ENCODE peak calls at places on chromosomes 5 and 9, in six cellular contexts. O, H, Q, M, F and A are unnamed samples.

GRCh38 chr5:115703514-115703913 is 77.7 kb upstream of the TMED7 start:
- DNase-seq in Q (no peak), M (no peak), H (no peak), F (no peak), O (no peak), A (no peak)

GRCh38 chr9:75754090-75754489 is 136.4 kb upstream of the PCSK5 start:
- DNase-seq in M (no peak), Q (no peak), F (no peak), O (no peak), H (no peak), A (no peak)

GRCh38 chr5:133974142-133974541 is 5.7 kb upstream of the C5orf15 start:
- DNase-seq in M (no peak), Q (no peak), H (no peak), O (no peak), F (no peak), A (no peak)

GRCh38 chr9:130444565-130445221 is at the start of gene ASS1:
- DNase-seq in F (peak; percentile 81), M (no peak), H (no peak), O (no peak), Q (peak; percentile 73), A (no peak)

GRCh38 chr5:135458356-135458755 is 6.2 kb upstream of the TIFAB start:
- DNase-seq in H (no peak), O (no peak), F (no peak), M (no peak), Q (no peak), A (no peak)

GRCh38 chr5:40552981-40553380 is 126.7 kb upstream of the PTGER4 start:
- DNase-seq in Q (no peak), M (no peak), H (no peak), F (no peak), O (no peak), A (no peak)

GRCh38 chr5:104751969-104752368 is 1189.4 kb upstream of the NUDT12 start:
- DNase-seq in Q (no peak), F (no peak), H (no peak), M (no peak), O (no peak), A (no peak)

GRCh38 chr9:107675476-107676264 is 186.1 kb upstream of the KLF4 start:
- DNase-seq in M (no peak), Q (no peak), O (no peak), H (no peak), F (no peak), A (no peak)

GRCh38 chr9:109907400-109907799 is 127.4 kb downstream of the PALM2AKAP2 start:
- DNase-seq in M (no peak), F (no peak), O (no peak), Q (no peak), H (no peak), A (no peak)

GRCh38 chr5:10232386-10232785 is 17.3 kb downstream of the ATPSCKMT start:
- DNase-seq in F (no peak), O (no peak), M (no peak), H (no peak), Q (no peak), A (no peak)

GRCh38 chr9:125787715-125788114 is 40.5 kb downstream of the PBX3 start:
- DNase-seq in M (no peak), Q (no peak), O (no peak), H (no peak), F (no peak), A (no peak)

GRCh38 chr9:99023831-99024230 is 80.1 kb downstream of the COL15A1 start:
- DNase-seq in Q (peak; percentile 38), O (no peak), F (no peak), M (no peak), H (no peak), A (no peak)

GRCh38 chr5:83388608-83389007 is 82.9 kb upstream of the VCAN start:
- DNase-seq in H (peak; percentile 35), O (no peak), M (no peak), F (no peak), Q (no peak), A (no peak)

GRCh38 chr5:35061216-35061615 is 13.5 kb upstream of the AGXT2 start:
- DNase-seq in M (no peak), O (peak; percentile 46), Q (no peak), F (no peak), H (no peak), A (peak; percentile 30)

GRCh38 chr5:891837-892389 is 688 bp downstream of the BRD9 start:
- DNase-seq in M (no peak), F (peak; percentile 28), Q (no peak), H (no peak), O (peak; percentile 18), A (no peak)

GRCh38 chr5:148708854-148709253 is 54.5 kb upstream of the HTR4 start:
- DNase-seq in O (no peak), M (no peak), H (no peak), Q (no peak), F (no peak), A (no peak)

GRCh38 chr5:138454121-138454520 is 11.2 kb upstream of the EGR1 start:
- DNase-seq in Q (no peak), M (no peak), O (no peak), H (no peak), F (no peak), A (no peak)

GRCh38 chr5:142151436-142152382 is 43.1 kb downstream of the NDFIP1 start:
- DNase-seq in H (peak; percentile 33), O (peak; percentile 63), Q (no peak), F (peak; percentile 58), M (peak; percentile 50), A (peak; percentile 66)

DNA sequence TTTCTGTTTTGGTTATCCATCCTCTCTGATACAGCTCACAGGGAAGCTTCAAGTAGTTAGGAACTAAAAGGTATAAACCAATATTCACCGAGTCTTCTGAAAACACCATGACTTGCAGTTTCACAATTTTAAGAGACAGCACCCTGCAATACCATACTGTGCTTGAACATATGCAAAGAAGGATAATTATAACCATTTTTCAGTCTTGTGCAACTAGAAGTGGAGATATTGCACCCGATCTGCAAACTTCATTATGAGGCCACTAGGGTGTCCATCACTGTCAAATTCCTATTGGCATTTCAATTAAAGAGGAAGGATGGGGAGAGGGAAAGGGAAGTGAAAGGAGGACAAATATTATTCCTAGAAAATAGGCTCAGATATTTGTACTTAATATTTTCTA is 32.4 kb upstream of the CEP120 start:
- DNase-seq in F (no peak), O (no peak), M (no peak), Q (no peak), H (no peak), A (no peak)
- TF ChIP-seq CTCF in F (no peak), O (no peak), M (no peak), Q (no peak), H (no peak), A (no peak)

GRCh38 chr5:123117989-123118388 is 28.9 kb downstream of the PRDM6 start:
- DNase-seq in M (no peak), Q (no peak), O (no peak), F (no peak), H (no peak), A (no peak)

GRCh38 chr5:123116757-123117156 is 27.7 kb downstream of the PRDM6 start:
- DNase-seq in O (no peak), H (no peak), Q (no peak), M (no peak), F (no peak), A (peak; percentile 8)

GRCh38 chr5:123122273-123122672 is 33.2 kb downstream of the PRDM6 start:
- DNase-seq in F (no peak), O (no peak), Q (no peak), H (no peak), M (no peak), A (no peak)

GRCh38 chr5:123119334-123119986 is 30.4 kb downstream of the PRDM6 start:
- DNase-seq in Q (peak; percentile 39), F (peak; percentile 42), M (peak; percentile 13), O (no peak), H (peak; percentile 66), A (peak; percentile 28)

GRCh38 chr5:123120197-123120596 is 31.2 kb downstream of the PRDM6 start:
- DNase-seq in Q (no peak), M (no peak), F (no peak), H (no peak), O (no peak), A (no peak)
- TF ChIP-seq CTCF in Q (no peak), M (peak; percentile 31), F (peak; percentile 29), H (no peak), O (peak; percentile 25), A (peak; percentile 54)

DNA sequence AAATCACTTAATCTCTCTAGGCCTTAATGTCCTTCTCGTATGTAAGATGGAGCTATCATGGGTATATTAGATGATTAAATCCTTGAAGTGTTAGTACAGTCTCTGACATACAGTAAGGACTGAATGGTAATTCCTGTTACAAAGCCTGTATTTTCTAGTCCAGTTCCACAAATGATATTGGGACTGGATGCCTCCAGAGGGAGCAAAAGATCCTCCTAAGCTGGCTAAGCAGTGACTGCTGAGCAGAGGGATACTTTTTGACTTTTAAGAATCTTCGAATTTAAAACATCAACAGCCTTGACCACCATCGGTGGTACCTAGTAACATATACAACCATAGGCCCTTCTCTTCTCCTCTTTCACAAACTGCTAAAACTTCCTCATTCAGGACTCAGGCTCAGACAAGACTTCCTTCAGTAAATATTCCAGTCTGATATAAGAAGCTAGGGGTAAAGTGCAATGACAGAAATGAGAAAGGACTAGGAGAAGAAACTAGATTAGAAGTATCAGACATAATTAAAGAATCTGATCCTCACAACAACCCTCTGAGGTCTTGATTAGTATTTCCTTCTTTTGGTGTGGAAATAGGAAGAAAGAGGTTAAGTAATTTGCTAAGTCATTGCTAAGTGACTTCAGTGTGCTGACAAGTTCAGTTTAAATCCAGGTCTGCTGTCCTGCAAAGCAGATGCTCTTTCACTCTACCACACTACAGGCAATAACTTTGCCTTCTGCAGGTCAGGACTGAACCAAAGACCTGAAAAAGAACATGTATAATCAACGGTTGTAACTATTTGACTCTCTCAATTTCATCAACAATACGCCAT is 13.9 kb downstream of the PTAR1 start:
- DNase-seq in F (no peak), M (no peak), O (no peak), Q (no peak), H (no peak), A (peak; percentile 28)
- TF ChIP-seq CTCF in F (no peak), M (peak; percentile 54), O (peak; percentile 47), Q (no peak), H (peak; percentile 25), A (peak; percentile 63)

GRCh38 chr9:72297516-72297915 is 67.5 kb downstream of the ZFAND5 start:
- DNase-seq in M (no peak), Q (no peak), H (no peak), O (no peak), F (no peak), A (no peak)

GRCh38 chr9:72294952-72295351 is 70.1 kb downstream of the ZFAND5 start:
- DNase-seq in O (no peak), Q (no peak), M (no peak), H (no peak), F (no peak), A (no peak)

GRCh38 chr9:72290311-72290710 is 74.7 kb downstream of the ZFAND5 start:
- DNase-seq in H (no peak), F (no peak), Q (no peak), O (no peak), M (no peak), A (no peak)

GRCh38 chr9:72292874-72293607 is 72.0 kb downstream of the ZFAND5 start:
- DNase-seq in F (no peak), Q (no peak), M (no peak), O (peak; percentile 80), H (peak; percentile 65), A (peak; percentile 14)

DNA sequence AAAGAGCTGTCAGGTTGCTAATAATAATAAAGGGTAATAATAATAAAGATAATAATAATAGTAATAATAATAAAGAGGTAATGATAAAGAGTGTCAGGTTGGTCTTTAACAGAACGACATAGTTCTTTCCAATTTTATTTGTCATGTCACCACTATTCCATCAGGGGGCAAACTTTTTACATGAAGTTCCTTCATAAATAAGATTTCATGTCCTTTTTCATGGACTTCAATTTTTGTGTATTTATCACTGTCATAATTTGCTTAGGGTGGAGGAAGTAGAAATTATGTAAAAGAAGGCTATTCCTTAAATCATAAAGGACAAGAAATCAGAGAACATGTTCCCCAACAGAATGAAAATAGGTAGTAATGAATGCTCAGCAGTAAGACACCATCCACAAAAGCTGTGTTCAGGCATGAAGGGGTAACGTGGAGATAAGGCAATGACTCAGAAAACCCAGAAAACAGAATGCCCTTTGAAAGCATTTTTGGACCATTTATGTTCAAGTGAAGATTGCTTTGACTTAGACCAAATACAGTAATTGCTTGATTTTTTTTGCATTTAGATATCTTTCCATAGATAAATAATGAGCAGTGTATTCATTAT is 72.7 kb downstream of the ZFAND5 start:
- DNase-seq in M (no peak), F (no peak), O (no peak), Q (no peak), H (peak; percentile 56), A (peak; percentile 35)
- TF ChIP-seq CTCF in M (peak; percentile 36), F (peak; percentile 52), O (peak; percentile 27), Q (peak; percentile 13), H (peak; percentile 30), A (peak; percentile 85)